ENCODE peak calls at places on chromosomes 6 and 20, in six cellular contexts. B, R, G, Q, H and Z are unnamed samples.
A peak's percentile ranks its signal among the peaks of the same experiment; 100 is the strongest.

GRCh38 chr6:157556671-157557430 is 175.9 kb downstream of the ZDHHC14 start:
- DNase-seq in B (no peak), R (no peak), G (no peak), Q (no peak), H (no peak), Z (no peak)

GRCh38 chr6:160831751-160832150 is 129.7 kb downstream of the PLG start:
- DNase-seq in B (no peak), R (peak; percentile 4), G (no peak), Q (no peak), H (no peak), Z (no peak)

GRCh38 chr6:150573041-150573681 is 26.5 kb upstream of the PLEKHG1 start:
- DNase-seq in B (no peak), R (no peak), G (no peak), Q (no peak), H (no peak), Z (no peak)

GRCh38 chr20:62010551-62011402 is 54.9 kb downstream of the TAF4 start:
- DNase-seq in B (peak; percentile 7), R (peak; percentile 46), G (peak; percentile 85), Q (peak; percentile 51), H (peak; percentile 65), Z (peak; percentile 63)

GRCh38 chr6:24980507-24981384 is 45.0 kb upstream of the RIPOR2 start:
- DNase-seq in B (no peak), R (no peak), G (peak; percentile 50), Q (no peak), H (peak; percentile 29), Z (no peak)

GRCh38 chr6:111423960-111424846 is 58.8 kb downstream of the REV3L start:
- DNase-seq in B (peak; percentile 57), R (peak; percentile 26), G (no peak), Q (no peak), H (peak; percentile 32), Z (no peak)

GRCh38 chr20:1185316-1185741 is 548 bp upstream of the TMEM74B start:
- DNase-seq in B (no peak), R (no peak), G (peak; percentile 70), Q (no peak), H (no peak), Z (no peak)

GRCh38 chr6:131761762-131762067 is 46.1 kb upstream of the ENPP1 start:
- DNase-seq in B (no peak), R (no peak), G (no peak), Q (no peak), H (no peak), Z (no peak)

GRCh38 chr6:122663981-122664380 is 53.8 kb downstream of the PKIB start:
- DNase-seq in B (no peak), R (no peak), G (no peak), Q (no peak), H (no peak), Z (no peak)

GRCh38 chr20:957544-957943 is 41.4 kb upstream of the ANGPT4 start:
- DNase-seq in B (no peak), R (no peak), G (no peak), Q (no peak), H (peak; percentile 10), Z (no peak)

GRCh38 chr6:166969390-166970002 is 13.1 kb upstream of the RNASET2 start:
- DNase-seq in B (no peak), R (no peak), G (no peak), Q (no peak), H (no peak), Z (no peak)

GRCh38 chr6:25689966-25690365 is 38.0 kb downstream of the SCGN start:
- DNase-seq in B (no peak), R (no peak), G (no peak), Q (no peak), H (no peak), Z (no peak)

GRCh38 chr20:11792229-11792953 is 125.3 kb upstream of the BTBD3 start:
- DNase-seq in B (no peak), R (no peak), G (no peak), Q (no peak), H (no peak), Z (no peak)

GRCh38 chr6:11423072-11423471 is 114.5 kb upstream of the TMEM170B start:
- DNase-seq in B (no peak), R (no peak), G (no peak), Q (no peak), H (peak; percentile 71), Z (no peak)

GRCh38 chr6:118876201-118876600 is 17.8 kb upstream of the ASF1A start:
- DNase-seq in B (no peak), R (no peak), G (no peak), Q (no peak), H (peak; percentile 72), Z (no peak)

GRCh38 chr6:85078071-85078470 is 313.7 kb upstream of the TBX18 start:
- DNase-seq in B (no peak), R (peak; percentile 93), G (no peak), Q (no peak), H (peak; percentile 84), Z (no peak)

GRCh38 chr6:27809939-27810767 is 102.0 kb downstream of the OR2B2 start:
- DNase-seq in B (no peak), R (peak; percentile 96), G (peak; percentile 52), Q (peak; percentile 59), H (peak; percentile 99), Z (peak; percentile 88)

GRCh38 chr6:10082385-10082784 is 332.5 kb downstream of the TFAP2A start:
- DNase-seq in B (no peak), R (peak; percentile 71), G (no peak), Q (no peak), H (no peak), Z (no peak)

GRCh38 chr20:47444584-47444983 is 57.1 kb upstream of the NCOA3 start:
- DNase-seq in B (no peak), R (no peak), G (no peak), Q (no peak), H (no peak), Z (no peak)

GRCh38 chr20:3911956-3912355 is 22.8 kb downstream of the PANK2 start:
- DNase-seq in B (no peak), R (no peak), G (no peak), Q (no peak), H (no peak), Z (no peak)

GRCh38 chr6:45854343-45854742 is 161.3 kb downstream of the CLIC5 start:
- DNase-seq in B (no peak), R (no peak), G (no peak), Q (no peak), H (no peak), Z (no peak)

GRCh38 chr6:14747881-14748520 is 497.9 kb upstream of the JARID2 start:
- DNase-seq in B (no peak), R (no peak), G (no peak), Q (no peak), H (no peak), Z (no peak)

GRCh38 chr6:498795-499231 is 107.3 kb downstream of the IRF4 start:
- DNase-seq in B (no peak), R (no peak), G (no peak), Q (no peak), H (no peak), Z (no peak)

GRCh38 chr6:89007209-89008001 is 44.0 kb upstream of the RNGTT start:
- DNase-seq in B (no peak), R (peak; percentile 63), G (no peak), Q (no peak), H (peak; percentile 34), Z (no peak)

GRCh38 chr20:42027746-42028268 is 409.6 kb upstream of the CHD6 start:
- DNase-seq in B (no peak), R (no peak), G (no peak), Q (no peak), H (no peak), Z (no peak)

GRCh38 chr20:4130404-4131189 is 115.2 kb upstream of the RNF24 start:
- DNase-seq in B (no peak), R (peak; percentile 83), G (no peak), Q (no peak), H (peak; percentile 76), Z (no peak)

GRCh38 chr20:9408422-9409300 is 105.7 kb upstream of the LAMP5 start:
- DNase-seq in B (no peak), R (peak; percentile 15), G (no peak), Q (no peak), H (peak; percentile 68), Z (no peak)

GRCh38 chr6:23137596-23137995 is 568.2 kb downstream of the HDGFL1 start:
- DNase-seq in B (no peak), R (no peak), G (no peak), Q (no peak), H (peak; percentile 36), Z (no peak)

GRCh38 chr20:36121981-36122930 is 32.3 kb upstream of the EPB41L1 start:
- DNase-seq in B (no peak), R (no peak), G (peak; percentile 64), Q (no peak), H (no peak), Z (no peak)

GRCh38 chr6:144873653-144874378 is 588.7 kb downstream of the UTRN start:
- DNase-seq in B (no peak), R (no peak), G (no peak), Q (no peak), H (no peak), Z (no peak)